ENCODE peak calls at places on chromosome 19, in four cellular contexts. G, C, F and J are unnamed samples.

GRCh38 chr19:294819-295686 is 3.9 kb upstream of the PLPP2 start:
- DNase-seq in F (peak), G (peak), C (peak), J (no peak)

GRCh38 chr19:14090509-14091085 is at the start of gene SAMD1:
- DNase-seq in G (peak), F (peak), C (peak), J (peak)

GRCh38 chr19:15292847-15293582 is 39.3 kb downstream of the BRD4 start:
- DNase-seq in C (no peak), F (no peak), G (peak), J (no peak)

GRCh38 chr19:55451522-55452380 is 8.7 kb upstream of the SHISA7 start:
- DNase-seq in G (no peak), F (no peak), C (peak), J (no peak)

GRCh38 chr19:31969955-31970545 is 375.4 kb upstream of the ZNF507 start:
- DNase-seq in F (no peak), C (no peak), G (no peak), J (no peak)

GRCh38 chr19:18475762-18476331 is 37.9 kb upstream of the ISYNA1 start:
- DNase-seq in C (no peak), F (no peak), G (no peak), J (peak)

GRCh38 chr19:2015611-2015950 is at the start of gene BTBD2:
- DNase-seq in F (peak), C (no peak), G (peak), J (no peak)

GRCh38 chr19:1884719-1885334 is 469 bp downstream of the ABHD17A start:
- DNase-seq in C (peak), G (no peak), F (no peak), J (no peak)

GRCh38 chr19:1746401-1747284 is 6.7 kb upstream of the ONECUT3 start:
- DNase-seq in G (peak), C (no peak), F (no peak), J (no peak)

GRCh38 chr19:51294211-51294976 is 17.1 kb upstream of the IGLON5 start:
- DNase-seq in C (no peak), G (no peak), F (no peak), J (no peak)

GRCh38 chr19:55406869-55407624 is 541 bp downstream of the UBE2S start:
- DNase-seq in C (peak), G (peak), F (no peak), J (no peak)

GRCh38 chr19:47493378-47494210 is 9.6 kb upstream of the KPTN start:
- DNase-seq in G (no peak), F (no peak), C (no peak), J (no peak)

GRCh38 chr19:55474269-55475265 is 1.9 kb upstream of the ZNF628 start:
- DNase-seq in F (no peak), C (no peak), G (peak), J (no peak)

GRCh38 chr19:55210120-55210493 is 806 bp upstream of the PTPRH start:
- DNase-seq in F (no peak), G (peak), C (no peak), J (peak)

GRCh38 chr19:10173527-10173926 is 21.2 kb downstream of the DNMT1 start:
- DNase-seq in F (no peak), G (peak), C (no peak), J (no peak)